ENCODE peak calls at places on chromosomes 11 and 22, in ten cellular contexts. M, T, D, V, Z, O, G, Q, J and C are unnamed samples.

GRCh38 chr22:44338906-44339305 is 26.2 kb upstream of the SHISAL1 start:
- DNase-seq in M (no peak), T (no peak), D (no peak), V (no peak), Z (no peak), O (no peak), G (no peak), Q (no peak), J (no peak), C (no peak)

GRCh38 chr22:19943665-19944026 is 2.0 kb upstream of the TXNRD2 start:
- DNase-seq in M (peak), T (no peak), D (no peak), V (no peak), Z (no peak), O (no peak), G (no peak), Q (peak), J (no peak), C (peak)

GRCh38 chr11:123576082-123576481 is 78.3 kb downstream of the SCN3B start:
- DNase-seq in M (no peak), T (no peak), D (no peak), V (no peak), Z (no peak), O (no peak), G (no peak), Q (no peak), J (no peak), C (no peak)

GRCh38 chr11:108224908-108225786 is 2.3 kb downstream of the ATM start:
- DNase-seq in M (no peak), T (no peak), D (no peak), V (no peak), Z (no peak), O (no peak), G (no peak), Q (no peak), J (no peak), C (no peak)

GRCh38 chr11:134587345-134587744 is 175.3 kb upstream of the B3GAT1 start:
- DNase-seq in M (no peak), T (no peak), D (peak), V (no peak), Z (no peak), O (no peak), G (no peak), Q (no peak), J (no peak), C (no peak)

GRCh38 chr22:40517631-40518030 is 118.9 kb downstream of the MRTFA start:
- DNase-seq in M (no peak), T (no peak), D (no peak), V (no peak), Z (no peak), O (no peak), G (no peak), Q (no peak), J (no peak), C (no peak)

GRCh38 chr11:74000770-74001169 is 8.1 kb downstream of the UCP3 start:
- DNase-seq in M (peak), T (no peak), D (no peak), V (no peak), Z (no peak), O (no peak), G (no peak), Q (no peak), J (no peak), C (no peak)

GRCh38 chr11:76236092-76237026 is 30.1 kb upstream of the WNT11 start:
- DNase-seq in M (peak), T (peak), D (peak), V (peak), Z (no peak), O (no peak), G (no peak), Q (peak), J (no peak), C (peak)

GRCh38 chr22:25027959-25028840 is 75.7 kb downstream of the KIAA1671 start:
- DNase-seq in M (no peak), T (peak), D (no peak), V (no peak), Z (peak), O (peak), G (no peak), Q (peak), J (no peak), C (no peak)

GRCh38 chr11:55719608-55720160 is 53.6 kb upstream of the OR5D13 start:
- DNase-seq in M (no peak), T (no peak), D (no peak), V (no peak), Z (no peak), O (no peak), G (no peak), Q (no peak), J (no peak), C (no peak)

GRCh38 chr11:13462311-13462927 is 603 bp downstream of the BTBD10 start:
- DNase-seq in M (peak), T (peak), D (peak), V (peak), Z (peak), O (peak), G (peak), Q (peak), J (no peak), C (peak)

GRCh38 chr11:1389103-1389931 is 417 bp upstream of the BRSK2 start:
- DNase-seq in M (peak), T (peak), D (peak), V (peak), Z (peak), O (peak), G (peak), Q (peak), J (peak), C (peak)

GRCh38 chr11:114348200-114349191 is 51.8 kb downstream of the C11orf71 start:
- DNase-seq in M (no peak), T (peak), D (no peak), V (peak), Z (peak), O (peak), G (no peak), Q (peak), J (no peak), C (peak)

GRCh38 chr11:1298695-1299492 is 10.5 kb downstream of the TOLLIP start:
- DNase-seq in M (peak), T (peak), D (peak), V (peak), Z (no peak), O (no peak), G (peak), Q (peak), J (peak), C (peak)

GRCh38 chr11:128522063-128522942 is 65.1 kb downstream of the ETS1 start:
- DNase-seq in M (peak), T (peak), D (peak), V (peak), Z (peak), O (peak), G (peak), Q (peak), J (peak), C (peak)

GRCh38 chr22:31537019-31537535 is 40.7 kb downstream of the SFI1 start:
- DNase-seq in M (peak), T (peak), D (no peak), V (no peak), Z (no peak), O (no peak), G (no peak), Q (no peak), J (no peak), C (no peak)

GRCh38 chr22:28297504-28297903 is 378.4 kb upstream of the PITPNB start:
- DNase-seq in M (no peak), T (no peak), D (no peak), V (no peak), Z (no peak), O (no peak), G (no peak), Q (peak), J (no peak), C (no peak)

GRCh38 chr11:61756452-61757212 is 4.2 kb downstream of the MYRF start:
- DNase-seq in M (no peak), T (no peak), D (no peak), V (peak), Z (no peak), O (no peak), G (no peak), Q (peak), J (peak), C (peak)

GRCh38 chr11:116579857-116580727 is 192.7 kb downstream of the BUD13 start:
- DNase-seq in M (no peak), T (peak), D (no peak), V (no peak), Z (no peak), O (peak), G (no peak), Q (no peak), J (no peak), C (no peak)

GRCh38 chr11:7551571-7551970 is 37.8 kb downstream of the PPFIBP2 start:
- DNase-seq in M (no peak), T (no peak), D (no peak), V (no peak), Z (no peak), O (no peak), G (no peak), Q (peak), J (no peak), C (no peak)

GRCh38 chr11:107196732-107197131 is 178.5 kb upstream of the GUCY1A2 start:
- DNase-seq in M (no peak), T (no peak), D (no peak), V (no peak), Z (no peak), O (no peak), G (no peak), Q (no peak), J (no peak), C (no peak)

GRCh38 chr11:123292647-123293046 is 97.6 kb upstream of the CLMP start:
- DNase-seq in M (no peak), T (no peak), D (no peak), V (no peak), Z (no peak), O (no peak), G (no peak), Q (no peak), J (no peak), C (no peak)

GRCh38 chr11:68843703-68844312 is 2.1 kb upstream of the CPT1A start:
- DNase-seq in M (peak), T (peak), D (no peak), V (peak), Z (peak), O (no peak), G (no peak), Q (peak), J (peak), C (no peak)

GRCh38 chr11:75816561-75817239 is 1.7 kb downstream of the UVRAG start:
- DNase-seq in M (no peak), T (no peak), D (no peak), V (no peak), Z (no peak), O (no peak), G (no peak), Q (peak), J (no peak), C (peak)

GRCh38 chr22:37607010-37607911 is 1.4 kb upstream of the GGA1 start:
- DNase-seq in M (peak), T (peak), D (peak), V (peak), Z (peak), O (peak), G (peak), Q (peak), J (peak), C (peak)

GRCh38 chr22:40401532-40401931 is 31.1 kb downstream of the SGSM3 start:
- DNase-seq in M (no peak), T (no peak), D (no peak), V (no peak), Z (no peak), O (no peak), G (no peak), Q (no peak), J (peak), C (no peak)

GRCh38 chr11:12900496-12900895 is 108.6 kb upstream of the RASSF10 start:
- DNase-seq in M (no peak), T (peak), D (no peak), V (no peak), Z (no peak), O (no peak), G (no peak), Q (peak), J (no peak), C (peak)

GRCh38 chr11:78282821-78283220 is 94.1 kb downstream of the USP35 start:
- DNase-seq in M (no peak), T (no peak), D (no peak), V (no peak), Z (no peak), O (no peak), G (no peak), Q (no peak), J (no peak), C (no peak)

GRCh38 chr11:86869531-86869930 is 69.2 kb downstream of the PRSS23 start:
- DNase-seq in M (no peak), T (no peak), D (no peak), V (no peak), Z (no peak), O (no peak), G (no peak), Q (no peak), J (no peak), C (peak)

GRCh38 chr11:85776951-85777602 is 33.9 kb downstream of the SYTL2 start:
- DNase-seq in M (no peak), T (no peak), D (no peak), V (peak), Z (no peak), O (no peak), G (no peak), Q (no peak), J (no peak), C (no peak)

GRCh38 chr11:127098684-127099083 is 98.1 kb upstream of the KIRREL3 start:
- DNase-seq in M (no peak), T (peak), D (no peak), V (no peak), Z (peak), O (no peak), G (no peak), Q (no peak), J (no peak), C (no peak)

GRCh38 chr11:129458756-129459535 is 83.3 kb downstream of the BARX2 start:
- DNase-seq in M (no peak), T (no peak), D (no peak), V (no peak), Z (no peak), O (no peak), G (no peak), Q (no peak), J (peak), C (no peak)

GRCh38 chr11:14727215-14727614 is 83.6 kb downstream of the PDE3B start:
- DNase-seq in M (no peak), T (no peak), D (no peak), V (no peak), Z (no peak), O (no peak), G (no peak), Q (no peak), J (no peak), C (no peak)

GRCh38 chr11:123174196-123175183 is 20.6 kb downstream of the CLMP start:
- DNase-seq in M (peak), T (no peak), D (no peak), V (no peak), Z (no peak), O (no peak), G (peak), Q (peak), J (no peak), C (peak)

GRCh38 chr11:34104680-34105078 is 750 bp upstream of the NAT10 start:
- DNase-seq in M (no peak), T (no peak), D (no peak), V (no peak), Z (no peak), O (no peak), G (no peak), Q (no peak), J (no peak), C (no peak)

GRCh38 chr11:69216609-69217008 is 60.9 kb downstream of the SMIM38 start:
- DNase-seq in M (peak), T (no peak), D (no peak), V (no peak), Z (no peak), O (no peak), G (no peak), Q (no peak), J (no peak), C (no peak)

GRCh38 chr22:27990451-27990840 is 71.4 kb upstream of the PITPNB start:
- DNase-seq in M (peak), T (no peak), D (peak), V (no peak), Z (no peak), O (no peak), G (no peak), Q (no peak), J (no peak), C (no peak)

GRCh38 chr11:1531418-1531817 is 40.7 kb downstream of the DUSP8 start:
- DNase-seq in M (no peak), T (no peak), D (no peak), V (no peak), Z (no peak), O (no peak), G (peak), Q (no peak), J (no peak), C (no peak)

GRCh38 chr11:72278911-72279310 is 34.9 kb upstream of the PHOX2A start:
- DNase-seq in M (no peak), T (no peak), D (no peak), V (no peak), Z (no peak), O (no peak), G (no peak), Q (peak), J (no peak), C (peak)

GRCh38 chr11:36540998-36541397 is 26.8 kb upstream of the RAG1 start:
- DNase-seq in M (no peak), T (peak), D (no peak), V (peak), Z (peak), O (no peak), G (peak), Q (peak), J (no peak), C (peak)
- TF ChIP-seq CTCF in M (no peak), T (peak), D (no peak), V (peak), Z (no peak), O (peak), G (no peak), Q (peak), J (no peak), C (peak)

GRCh38 chr11:99432677-99433076 is 411.9 kb downstream of the CNTN5 start:
- DNase-seq in M (no peak), T (no peak), D (no peak), V (no peak), Z (no peak), O (no peak), G (no peak), Q (no peak), J (no peak), C (no peak)
- TF ChIP-seq CTCF in M (no peak), T (no peak), D (no peak), V (no peak), Z (no peak), O (no peak), G (no peak), Q (no peak), J (no peak), C (no peak)

GRCh38 chr11:44443836-44444769 is 121.4 kb upstream of the CD82 start:
- DNase-seq in M (no peak), T (no peak), D (no peak), V (no peak), Z (no peak), O (no peak), G (no peak), Q (no peak), J (no peak), C (no peak)
- TF ChIP-seq CTCF in M (no peak), T (no peak), D (no peak), V (no peak), Z (no peak), O (no peak), G (no peak), Q (no peak), J (no peak), C (no peak)

GRCh38 chr11:109697140-109697843 is 275.3 kb downstream of the C11orf87 start:
- DNase-seq in M (no peak), T (peak), D (no peak), V (peak), Z (peak), O (peak), G (no peak), Q (peak), J (no peak), C (peak)
- TF ChIP-seq CTCF in M (peak), T (peak), D (no peak), V (peak), Z (peak), O (peak), G (no peak), Q (peak), J (peak), C (peak)